ENCODE peak calls at places on chromosomes 2 and 18, in four cellular contexts. G is stimulated activated CD4-positive, alpha-beta T cell treated with anti-CD3 and anti-CD28 coated beads, Interleukin-1b, Interleukin-23, amount 100 ng/mL, for 1 hour; O is activated T-helper 1 cell treated with Interleukin-2 at 50 U/mL for 16 hours; U is sciatic nerve. H is an unnamed sample.

GRCh38 chr18:79901665-79902064 is 49.8 kb downstream of the SLC66A2 start:
- DNase-seq in G (no peak), O (no peak), U (no peak), H (no peak)

GRCh38 chr2:208224802-208225201 is 30.1 kb downstream of the IDH1 start:
- DNase-seq in G (no peak), O (no peak), U (no peak), H (no peak)

GRCh38 chr2:207163053-207163814 is 2.5 kb downstream of the KLF7 start:
- DNase-seq in G (no peak), O (no peak), U (no peak), H (no peak)

GRCh38 chr2:188601927-188602326 is 310.3 kb downstream of the GULP1 start:
- DNase-seq in G (no peak), O (no peak), U (no peak), H (no peak)

GRCh38 chr2:81050580-81050979 is 746.0 kb upstream of the LRRTM1 start:
- DNase-seq in G (no peak), O (no peak), U (no peak), H (no peak)

GRCh38 chr2:140988597-140988996 is 1142.2 kb downstream of the LRP1B start:
- DNase-seq in G (no peak), O (no peak), U (no peak), H (no peak)

GRCh38 chr18:27843783-27844415 is 333.0 kb downstream of the CDH2 start:
- DNase-seq in G (no peak), O (no peak), U (no peak), H (no peak)

GRCh38 chr2:25373269-25373981 is 31.7 kb upstream of the DNMT3A start:
- DNase-seq in G (no peak), O (no peak), U (peak; percentile 52), H (no peak)

GRCh38 chr2:241882090-241882625 is 12.6 kb downstream of the RTP5 start:
- DNase-seq in G (no peak), O (no peak), U (peak; percentile 84), H (no peak)

GRCh38 chr2:209977386-209978239 is 24.8 kb upstream of the RPE start:
- DNase-seq in G (no peak), O (no peak), U (no peak), H (no peak)

GRCh38 chr2:7685342-7686015 is 768.3 kb downstream of the RNF144A start:
- DNase-seq in G (no peak), O (no peak), U (no peak), H (no peak)

GRCh38 chr2:2660789-2661355 is 329.8 kb upstream of the MYT1L start:
- DNase-seq in G (no peak), O (no peak), U (no peak), H (no peak)

GRCh38 chr2:149597050-149598013 is 9.8 kb upstream of the MMADHC start:
- DNase-seq in G (peak; percentile 29), O (peak; percentile 11), U (no peak), H (no peak)

GRCh38 chr18:23355206-23355605 is 97.9 kb upstream of the RIOK3 start:
- DNase-seq in G (no peak), O (no peak), U (no peak), H (no peak)

GRCh38 chr18:3340015-3340681 is 78.2 kb downstream of the MYL12B start:
- DNase-seq in G (no peak), O (no peak), U (no peak), H (no peak)

GRCh38 chr2:228140934-228141528 is 40.5 kb downstream of the SPHKAP start:
- DNase-seq in G (no peak), O (no peak), U (no peak), H (no peak)

H was measured in GDM1.